ENCODE peak calls at places on chromosomes 7 and 10, in five cellular contexts. N is T-helper 1 cell, X is foreskin melanocyte, Z is omental fat pad, R is SHP77. I is an unnamed sample.

GRCh38 chr10:101495324-101495925 is 92.6 kb downstream of the POLL start:
- DNase-seq in Z (no peak), X (no peak), N (no peak), R (peak; percentile 2), I (no peak)

GRCh38 chr7:2012981-2013380 is 219.8 kb downstream of the MAD1L1 start:
- DNase-seq in N (no peak), R (peak; percentile 91), X (no peak), Z (no peak), I (peak; percentile 58)

GRCh38 chr10:785539-786214 is 96.2 kb upstream of the DIP2C start:
- DNase-seq in N (no peak), Z (no peak), R (no peak), X (no peak), I (no peak)

GRCh38 chr10:101060951-101061813 is 607 bp upstream of the KAZALD1 start:
- DNase-seq in N (peak; percentile 86), X (peak; percentile 85), Z (peak; percentile 84), R (peak; percentile 91), I (peak; percentile 81)

GRCh38 chr7:31488562-31489203 is 25.2 kb upstream of the ITPRID1 start:
- DNase-seq in N (no peak), Z (peak; percentile 31), X (peak; percentile 30), R (peak; percentile 48), I (no peak)

GRCh38 chr10:28282341-28282740 is 20.5 kb downstream of the MPP7 start:
- DNase-seq in X (no peak), N (no peak), Z (no peak), R (no peak), I (no peak)

GRCh38 chr10:31000071-31000787 is 31.4 kb downstream of the ZNF438 start:
- DNase-seq in Z (no peak), X (no peak), R (no peak), N (no peak), I (no peak)

GRCh38 chr10:89431977-89432376 is 17.6 kb downstream of the IFIT5 start:
- DNase-seq in N (no peak), R (no peak), X (no peak), Z (no peak), I (no peak)

GRCh38 chr10:59825932-59826331 is 72.7 kb upstream of the MRLN start:
- DNase-seq in N (no peak), X (no peak), Z (no peak), R (no peak), I (no peak)

GRCh38 chr10:34430685-34431084 is 384.4 kb downstream of the PARD3 start:
- DNase-seq in Z (no peak), N (no peak), R (no peak), X (no peak), I (no peak)

GRCh38 chr7:88132725-88133124 is 87.1 kb downstream of the SRI start:
- DNase-seq in X (no peak), N (no peak), R (no peak), Z (no peak), I (no peak)

GRCh38 chr7:44134943-44135628 is 6.0 kb downstream of the MYL7 start:
- DNase-seq in N (no peak), Z (no peak), X (no peak), R (no peak), I (no peak)

GRCh38 chr7:23261843-23262452 is 15.4 kb downstream of the GPNMB start:
- DNase-seq in N (peak; percentile 41), R (peak; percentile 73), Z (no peak), X (no peak), I (peak; percentile 15)

GRCh38 chr7:90594791-90595317 is 1.3 kb upstream of the CDK14 start:
- DNase-seq in R (no peak), X (no peak), Z (no peak), N (no peak), I (peak; percentile 18)

GRCh38 chr10:86979977-86980448 is 11.7 kb downstream of the ADIRF start:
- DNase-seq in N (no peak), X (no peak), Z (no peak), R (no peak), I (peak; percentile 86)

GRCh38 chr7:117830422-117830954 is 42.8 kb downstream of the CTTNBP2 start:
- DNase-seq in N (no peak), Z (no peak), X (no peak), R (no peak), I (no peak)

GRCh38 chr7:1749864-1750466 is 79.9 kb downstream of the ELFN1 start:
- DNase-seq in Z (no peak), N (no peak), R (no peak), X (no peak), I (no peak)

GRCh38 chr10:90398551-90398950 is 459.3 kb downstream of the HTR7 start:
- DNase-seq in Z (no peak), X (no peak), R (no peak), N (no peak), I (no peak)

GRCh38 chr7:7895754-7896153 is 72.8 kb upstream of the GLCCI1 start:
- DNase-seq in Z (no peak), R (no peak), X (no peak), N (no peak), I (no peak)

GRCh38 chr10:11516419-11516721 is 95.1 kb downstream of the USP6NL start:
- DNase-seq in N (no peak), X (no peak), R (no peak), Z (no peak), I (no peak)